ENCODE peak calls at places on chromosomes 2 and 18, in seven cellular contexts. One of them, this sample, is unnamed.

GRCh38 chr2:20571231-20571630 is 79.7 kb downstream of the HS1BP3 start:
- DNase-seq in ACHN: no peak
- DNase-seq in GM13977: no peak
- DNase-seq in NCI-H1092: no peak
- DNase-seq in OCI-LY7: no peak
- DNase-seq in WTC11: no peak
- DNase-seq in astrocyte of the spinal cord: no peak
- DNase-seq in this sample: no peak

GRCh38 chr2:179842498-179843153 is 18.8 kb downstream of the ZNF385B start:
- DNase-seq in NCI-H1092: peak; percentile 6
- DNase-seq in astrocyte of the spinal cord: peak; percentile 27
- DNase-seq in ACHN: no peak
- DNase-seq in GM13977: no peak
- DNase-seq in OCI-LY7: peak; percentile 77
- DNase-seq in WTC11: peak; percentile 54
- DNase-seq in this sample: no peak

GRCh38 chr2:105403241-105403784 is 4.5 kb upstream of the FHL2 start:
- DNase-seq in NCI-H1092: no peak
- DNase-seq in WTC11: no peak
- DNase-seq in GM13977: no peak
- DNase-seq in ACHN: peak; percentile 59
- DNase-seq in OCI-LY7: no peak
- DNase-seq in astrocyte of the spinal cord: no peak
- DNase-seq in this sample: no peak

GRCh38 chr2:219060821-219061791 is at the start of gene IHH:
- DNase-seq in NCI-H1092: no peak
- DNase-seq in ACHN: peak; percentile 14
- DNase-seq in GM13977: peak; percentile 45
- DNase-seq in astrocyte of the spinal cord: no peak
- DNase-seq in OCI-LY7: no peak
- DNase-seq in WTC11: peak; percentile 54
- DNase-seq in this sample: no peak

GRCh38 chr2:68689553-68690537 is 44.8 kb upstream of the ARHGAP25 start:
- DNase-seq in WTC11: no peak
- DNase-seq in OCI-LY7: peak; percentile 92
- DNase-seq in astrocyte of the spinal cord: no peak
- DNase-seq in ACHN: no peak
- DNase-seq in GM13977: peak; percentile 80
- DNase-seq in NCI-H1092: no peak
- DNase-seq in this sample: no peak

GRCh38 chr18:39913790-39914366 is 2041.2 kb upstream of the PIK3C3 start:
- DNase-seq in ACHN: no peak
- DNase-seq in GM13977: no peak
- DNase-seq in NCI-H1092: no peak
- DNase-seq in astrocyte of the spinal cord: no peak
- DNase-seq in OCI-LY7: no peak
- DNase-seq in WTC11: no peak
- DNase-seq in this sample: no peak

GRCh38 chr2:101956465-101957030 is 35.2 kb upstream of the IL1R2 start:
- DNase-seq in ACHN: no peak
- DNase-seq in OCI-LY7: no peak
- DNase-seq in NCI-H1092: no peak
- DNase-seq in astrocyte of the spinal cord: no peak
- DNase-seq in WTC11: no peak
- DNase-seq in GM13977: no peak
- DNase-seq in this sample: no peak

GRCh38 chr2:54386993-54387590 is 69.0 kb upstream of the SPTBN1 start:
- DNase-seq in ACHN: no peak
- DNase-seq in OCI-LY7: no peak
- DNase-seq in NCI-H1092: no peak
- DNase-seq in GM13977: no peak
- DNase-seq in WTC11: no peak
- DNase-seq in astrocyte of the spinal cord: peak; percentile 48
- DNase-seq in this sample: no peak

GRCh38 chr2:208638059-208638458 is 231.5 kb downstream of the PTH2R start:
- DNase-seq in OCI-LY7: no peak
- DNase-seq in WTC11: no peak
- DNase-seq in NCI-H1092: no peak
- DNase-seq in GM13977: no peak
- DNase-seq in astrocyte of the spinal cord: no peak
- DNase-seq in ACHN: no peak
- DNase-seq in this sample: no peak

GRCh38 chr2:45643543-45644542 is 7.6 kb upstream of the PRKCE start:
- DNase-seq in ACHN: peak; percentile 76
- DNase-seq in WTC11: peak; percentile 75
- DNase-seq in NCI-H1092: no peak
- DNase-seq in OCI-LY7: peak; percentile 70
- DNase-seq in GM13977: peak; percentile 90
- DNase-seq in astrocyte of the spinal cord: peak; percentile 43
- DNase-seq in this sample: no peak

GRCh38 chr18:80188643-80189010 is 58.7 kb downstream of the PARD6G start:
- DNase-seq in ACHN: no peak
- DNase-seq in WTC11: no peak
- DNase-seq in NCI-H1092: no peak
- DNase-seq in OCI-LY7: no peak
- DNase-seq in astrocyte of the spinal cord: no peak
- DNase-seq in GM13977: no peak
- DNase-seq in this sample: no peak

GRCh38 chr2:144643537-144644336 is 123.8 kb upstream of the ZEB2 start:
- DNase-seq in GM13977: no peak
- DNase-seq in astrocyte of the spinal cord: peak; percentile 51
- DNase-seq in ACHN: no peak
- DNase-seq in OCI-LY7: no peak
- DNase-seq in WTC11: no peak
- DNase-seq in NCI-H1092: no peak
- DNase-seq in this sample: no peak

GRCh38 chr18:13178197-13178596 is 40.4 kb upstream of the LDLRAD4 start:
- DNase-seq in astrocyte of the spinal cord: no peak
- DNase-seq in ACHN: no peak
- DNase-seq in OCI-LY7: no peak
- DNase-seq in GM13977: no peak
- DNase-seq in NCI-H1092: no peak
- DNase-seq in WTC11: no peak
- DNase-seq in this sample: no peak

GRCh38 chr18:8620845-8621244 is 11.6 kb downstream of the RAB12 start:
- DNase-seq in WTC11: no peak
- DNase-seq in astrocyte of the spinal cord: no peak
- DNase-seq in ACHN: no peak
- DNase-seq in GM13977: no peak
- DNase-seq in NCI-H1092: no peak
- DNase-seq in OCI-LY7: no peak
- DNase-seq in this sample: no peak

GRCh38 chr2:3160751-3161330 is 216.8 kb downstream of the EIPR1 start:
- DNase-seq in astrocyte of the spinal cord: peak; percentile 14
- DNase-seq in WTC11: no peak
- DNase-seq in GM13977: no peak
- DNase-seq in ACHN: no peak
- DNase-seq in OCI-LY7: no peak
- DNase-seq in NCI-H1092: no peak
- DNase-seq in this sample: no peak

GRCh38 chr18:56298935-56299334 is 339.5 kb downstream of the TXNL1 start:
- DNase-seq in OCI-LY7: no peak
- DNase-seq in NCI-H1092: no peak
- DNase-seq in GM13977: no peak
- DNase-seq in ACHN: no peak
- DNase-seq in astrocyte of the spinal cord: peak; percentile 52
- DNase-seq in WTC11: no peak
- DNase-seq in this sample: peak; percentile 21

GRCh38 chr18:28176674-28176932 is 327 bp downstream of the CDH2 start:
- DNase-seq in NCI-H1092: no peak
- DNase-seq in WTC11: peak; percentile 30
- DNase-seq in OCI-LY7: no peak
- DNase-seq in GM13977: no peak
- DNase-seq in ACHN: peak; percentile 8
- DNase-seq in astrocyte of the spinal cord: no peak
- DNase-seq in this sample: no peak

GRCh38 chr2:85189606-85190270 is 56.5 kb downstream of the TCF7L1 start:
- DNase-seq in OCI-LY7: no peak
- DNase-seq in ACHN: no peak
- DNase-seq in GM13977: no peak
- DNase-seq in WTC11: no peak
- DNase-seq in NCI-H1092: no peak
- DNase-seq in astrocyte of the spinal cord: no peak
- DNase-seq in this sample: no peak

GRCh38 chr2:37459095-37459981 is 114.9 kb downstream of the QPCT start:
- DNase-seq in OCI-LY7: no peak
- DNase-seq in NCI-H1092: no peak
- DNase-seq in astrocyte of the spinal cord: peak; percentile 81
- DNase-seq in WTC11: no peak
- DNase-seq in ACHN: no peak
- DNase-seq in GM13977: no peak
- DNase-seq in this sample: no peak

GRCh38 chr2:222523783-222524544 is 99.6 kb downstream of the SGPP2 start:
- DNase-seq in astrocyte of the spinal cord: no peak
- DNase-seq in GM13977: no peak
- DNase-seq in OCI-LY7: no peak
- DNase-seq in NCI-H1092: no peak
- DNase-seq in WTC11: no peak
- DNase-seq in ACHN: no peak
- DNase-seq in this sample: no peak

GRCh38 chr18:58862851-58863538 is 1.7 kb upstream of the ZNF532 start:
- DNase-seq in GM13977: peak; percentile 72
- DNase-seq in NCI-H1092: peak; percentile 61
- DNase-seq in astrocyte of the spinal cord: peak; percentile 76
- DNase-seq in OCI-LY7: peak; percentile 51
- DNase-seq in ACHN: no peak
- DNase-seq in WTC11: no peak
- DNase-seq in this sample: peak; percentile 32

GRCh38 chr2:26685943-26686839 is 6.3 kb upstream of the KCNK3 start:
- DNase-seq in OCI-LY7: no peak
- DNase-seq in GM13977: no peak
- DNase-seq in WTC11: no peak
- DNase-seq in ACHN: no peak
- DNase-seq in astrocyte of the spinal cord: no peak
- DNase-seq in NCI-H1092: peak; percentile 23
- DNase-seq in this sample: no peak

GRCh38 chr2:15154289-15154688 is 406.8 kb downstream of the NBAS start:
- DNase-seq in WTC11: no peak
- DNase-seq in OCI-LY7: no peak
- DNase-seq in GM13977: no peak
- DNase-seq in ACHN: no peak
- DNase-seq in NCI-H1092: no peak
- DNase-seq in astrocyte of the spinal cord: peak; percentile 50
- DNase-seq in this sample: no peak

GRCh38 chr18:57789759-57790158 is 13.4 kb downstream of the ATP8B1 start:
- DNase-seq in NCI-H1092: no peak
- DNase-seq in OCI-LY7: no peak
- DNase-seq in WTC11: no peak
- DNase-seq in astrocyte of the spinal cord: no peak
- DNase-seq in ACHN: no peak
- DNase-seq in GM13977: no peak
- DNase-seq in this sample: no peak

GRCh38 chr2:75787532-75788132 is 76.9 kb upstream of the GCFC2 start:
- DNase-seq in ACHN: peak; percentile 46
- DNase-seq in OCI-LY7: peak; percentile 47
- DNase-seq in astrocyte of the spinal cord: peak; percentile 39
- DNase-seq in GM13977: peak; percentile 22
- DNase-seq in NCI-H1092: peak; percentile 29
- DNase-seq in WTC11: no peak
- DNase-seq in this sample: peak; percentile 60

GRCh38 chr2:15271941-15272340 is 289.2 kb downstream of the NBAS start:
- DNase-seq in GM13977: no peak
- DNase-seq in ACHN: no peak
- DNase-seq in astrocyte of the spinal cord: no peak
- DNase-seq in WTC11: no peak
- DNase-seq in OCI-LY7: no peak
- DNase-seq in NCI-H1092: no peak
- DNase-seq in this sample: no peak

GRCh38 chr18:43587538-43588153 is 310.4 kb upstream of the SYT4 start:
- DNase-seq in OCI-LY7: peak; percentile 3
- DNase-seq in ACHN: peak; percentile 36
- DNase-seq in NCI-H1092: peak; percentile 41
- DNase-seq in astrocyte of the spinal cord: peak; percentile 46
- DNase-seq in WTC11: no peak
- DNase-seq in GM13977: peak; percentile 39
- DNase-seq in this sample: peak; percentile 35

GRCh38 chr2:195782156-195782555 is 125.1 kb downstream of the SLC39A10 start:
- DNase-seq in WTC11: no peak
- DNase-seq in astrocyte of the spinal cord: peak; percentile 15
- DNase-seq in GM13977: no peak
- DNase-seq in ACHN: no peak
- DNase-seq in NCI-H1092: no peak
- DNase-seq in OCI-LY7: no peak
- DNase-seq in this sample: no peak

GRCh38 chr2:3595985-3596384 is 1.1 kb downstream of the COLEC11 start:
- DNase-seq in astrocyte of the spinal cord: no peak
- DNase-seq in ACHN: no peak
- DNase-seq in GM13977: peak; percentile 87
- DNase-seq in WTC11: no peak
- DNase-seq in OCI-LY7: no peak
- DNase-seq in NCI-H1092: no peak
- DNase-seq in this sample: no peak

GRCh38 chr2:231336236-231336635 is 59.3 kb upstream of the B3GNT7 start:
- DNase-seq in OCI-LY7: no peak
- DNase-seq in WTC11: no peak
- DNase-seq in GM13977: no peak
- DNase-seq in NCI-H1092: no peak
- DNase-seq in astrocyte of the spinal cord: no peak
- DNase-seq in ACHN: no peak
- DNase-seq in this sample: no peak

GRCh38 chr2:105237045-105237765 is 4.3 kb upstream of the GPR45 start:
- DNase-seq in astrocyte of the spinal cord: no peak
- DNase-seq in NCI-H1092: no peak
- DNase-seq in ACHN: no peak
- DNase-seq in OCI-LY7: no peak
- DNase-seq in WTC11: no peak
- DNase-seq in GM13977: peak; percentile 45
- DNase-seq in this sample: no peak

GRCh38 chr2:205407984-205408383 is 274.3 kb upstream of the NRP2 start:
- DNase-seq in astrocyte of the spinal cord: peak; percentile 82
- DNase-seq in ACHN: no peak
- DNase-seq in NCI-H1092: no peak
- DNase-seq in WTC11: no peak
- DNase-seq in OCI-LY7: no peak
- DNase-seq in GM13977: no peak
- DNase-seq in this sample: no peak

GRCh38 chr2:120984452-120985173 is 248.9 kb downstream of the GLI2 start:
- DNase-seq in GM13977: no peak
- DNase-seq in astrocyte of the spinal cord: no peak
- DNase-seq in WTC11: no peak
- DNase-seq in OCI-LY7: no peak
- DNase-seq in NCI-H1092: no peak
- DNase-seq in ACHN: no peak
- DNase-seq in this sample: no peak

GRCh38 chr2:98771771-98772521 is 41.0 kb upstream of the MGAT4A start:
- DNase-seq in ACHN: no peak
- DNase-seq in WTC11: no peak
- DNase-seq in GM13977: peak; percentile 40
- DNase-seq in astrocyte of the spinal cord: peak; percentile 51
- DNase-seq in NCI-H1092: no peak
- DNase-seq in OCI-LY7: peak; percentile 73
- DNase-seq in this sample: no peak

GRCh38 chr2:9552491-9553178 is 3.0 kb downstream of the ADAM17 start:
- DNase-seq in GM13977: peak; percentile 42
- DNase-seq in ACHN: peak; percentile 45
- DNase-seq in astrocyte of the spinal cord: peak; percentile 69
- DNase-seq in NCI-H1092: no peak
- DNase-seq in OCI-LY7: no peak
- DNase-seq in WTC11: no peak
- DNase-seq in this sample: peak; percentile 82

GRCh38 chr2:234496835-234497591 is at the start of gene ARL4C:
- DNase-seq in ACHN: peak; percentile 84
- DNase-seq in astrocyte of the spinal cord: peak; percentile 84
- DNase-seq in OCI-LY7: peak; percentile 71
- DNase-seq in WTC11: peak; percentile 73
- DNase-seq in NCI-H1092: peak; percentile 5
- DNase-seq in GM13977: peak; percentile 88
- DNase-seq in this sample: no peak

GRCh38 chr2:222318712-222319575 is 20.1 kb upstream of the PAX3 start:
- DNase-seq in GM13977: peak; percentile 77
- DNase-seq in OCI-LY7: peak; percentile 8
- DNase-seq in ACHN: peak; percentile 32
- DNase-seq in astrocyte of the spinal cord: no peak
- DNase-seq in NCI-H1092: peak; percentile 33
- DNase-seq in WTC11: peak; percentile 32
- DNase-seq in this sample: peak; percentile 25